ENCODE peak calls at places on chromosomes 5 and 9, in eight cellular contexts. One of them, this sample, is unnamed. For H3K9me3, the result is how much of the 10 kb centered on the place peaks cover.

GRCh38 chr9:114930063-114930812 is at the start of gene TNFSF8:
- DNase-seq in transverse colon: peak
- DNase-seq in breast epithelium: no peak
- DNase-seq in endothelial cell of umbilical vein: no peak
- DNase-seq in spleen: peak
- DNase-seq in stomach: peak
- DNase-seq in suprapubic skin: no peak
- DNase-seq in HCT116: no peak
- DNase-seq in this sample: no peak

GRCh38 chr5:149725296-149725695 is 4.8 kb upstream of the PPARGC1B start:
- DNase-seq in spleen: no peak
- DNase-seq in HCT116: no peak
- DNase-seq in suprapubic skin: no peak
- DNase-seq in transverse colon: no peak
- DNase-seq in breast epithelium: no peak
- DNase-seq in endothelial cell of umbilical vein: no peak
- DNase-seq in stomach: no peak
- DNase-seq in this sample: no peak

GRCh38 chr9:69452110-69452780 is 127.2 kb downstream of the ENTREP1 start:
- DNase-seq in suprapubic skin: no peak
- DNase-seq in spleen: no peak
- DNase-seq in stomach: no peak
- DNase-seq in endothelial cell of umbilical vein: no peak
- DNase-seq in HCT116: no peak
- DNase-seq in transverse colon: no peak
- DNase-seq in breast epithelium: no peak
- DNase-seq in this sample: no peak

GRCh38 chr9:126528111-126528510 is 85.6 kb upstream of the LMX1B start:
- DNase-seq in spleen: peak
- DNase-seq in endothelial cell of umbilical vein: no peak
- DNase-seq in transverse colon: no peak
- DNase-seq in HCT116: no peak
- DNase-seq in stomach: no peak
- DNase-seq in breast epithelium: no peak
- DNase-seq in suprapubic skin: no peak
- DNase-seq in this sample: no peak

GRCh38 chr9:121645003-121645402 is 6.4 kb upstream of the DAB2IP start:
- DNase-seq in suprapubic skin: no peak
- DNase-seq in spleen: peak
- DNase-seq in transverse colon: no peak
- DNase-seq in endothelial cell of umbilical vein: no peak
- DNase-seq in breast epithelium: no peak
- DNase-seq in HCT116: no peak
- DNase-seq in stomach: peak
- DNase-seq in this sample: no peak

GRCh38 chr5:131679911-131680310 is 44.9 kb upstream of the RAPGEF6 start:
- DNase-seq in stomach: no peak
- DNase-seq in breast epithelium: no peak
- DNase-seq in suprapubic skin: no peak
- DNase-seq in endothelial cell of umbilical vein: no peak
- DNase-seq in HCT116: no peak
- DNase-seq in transverse colon: no peak
- DNase-seq in spleen: no peak
- DNase-seq in this sample: no peak

GRCh38 chr5:90227688-90228087 is 181.9 kb downstream of the CETN3 start:
- DNase-seq in stomach: no peak
- DNase-seq in suprapubic skin: no peak
- DNase-seq in transverse colon: peak
- DNase-seq in breast epithelium: no peak
- DNase-seq in endothelial cell of umbilical vein: no peak
- DNase-seq in spleen: no peak
- DNase-seq in HCT116: no peak
- DNase-seq in this sample: no peak

GRCh38 chr5:31096238-31096865 is 97.1 kb upstream of the CDH6 start:
- DNase-seq in HCT116: no peak
- DNase-seq in spleen: no peak
- DNase-seq in breast epithelium: no peak
- DNase-seq in transverse colon: no peak
- DNase-seq in endothelial cell of umbilical vein: no peak
- DNase-seq in suprapubic skin: no peak
- DNase-seq in stomach: no peak
- DNase-seq in this sample: no peak

GRCh38 chr9:108956627-108957026 is 22.4 kb downstream of the ABITRAM start:
- DNase-seq in stomach: no peak
- DNase-seq in HCT116: no peak
- DNase-seq in spleen: no peak
- DNase-seq in breast epithelium: no peak
- DNase-seq in transverse colon: no peak
- DNase-seq in suprapubic skin: no peak
- DNase-seq in endothelial cell of umbilical vein: no peak
- DNase-seq in this sample: no peak

GRCh38 chr5:169344629-169345028 is 43.7 kb upstream of the SLIT3 start:
- DNase-seq in suprapubic skin: peak
- DNase-seq in endothelial cell of umbilical vein: no peak
- DNase-seq in spleen: no peak
- DNase-seq in HCT116: no peak
- DNase-seq in stomach: no peak
- DNase-seq in transverse colon: no peak
- DNase-seq in breast epithelium: no peak
- DNase-seq in this sample: no peak

GRCh38 chr9:87140142-87140541 is 192.8 kb upstream of the GAS1 start:
- DNase-seq in stomach: no peak
- DNase-seq in breast epithelium: no peak
- DNase-seq in transverse colon: no peak
- DNase-seq in HCT116: no peak
- DNase-seq in suprapubic skin: no peak
- DNase-seq in endothelial cell of umbilical vein: no peak
- DNase-seq in spleen: no peak
- DNase-seq in this sample: no peak

GRCh38 chr9:14437336-14438231 is 123.6 kb upstream of the NFIB start:
- DNase-seq in HCT116: no peak
- DNase-seq in transverse colon: no peak
- DNase-seq in breast epithelium: no peak
- DNase-seq in spleen: no peak
- DNase-seq in suprapubic skin: no peak
- DNase-seq in endothelial cell of umbilical vein: peak
- DNase-seq in stomach: no peak
- DNase-seq in this sample: no peak

GRCh38 chr9:3730527-3730926 is 204.7 kb upstream of the RFX3 start:
- DNase-seq in transverse colon: no peak
- DNase-seq in stomach: no peak
- DNase-seq in HCT116: no peak
- DNase-seq in breast epithelium: no peak
- DNase-seq in suprapubic skin: no peak
- DNase-seq in spleen: no peak
- DNase-seq in endothelial cell of umbilical vein: no peak
- DNase-seq in this sample: no peak

GRCh38 chr5:41637869-41638268 is 127.5 kb upstream of the PLCXD3 start:
- DNase-seq in transverse colon: no peak
- DNase-seq in spleen: no peak
- DNase-seq in breast epithelium: no peak
- DNase-seq in HCT116: peak
- DNase-seq in stomach: no peak
- DNase-seq in suprapubic skin: no peak
- DNase-seq in endothelial cell of umbilical vein: no peak
- DNase-seq in this sample: no peak

GRCh38 chr5:107542831-107543231 is 127.9 kb downstream of the EFNA5 start:
- DNase-seq in stomach: peak
- DNase-seq in endothelial cell of umbilical vein: peak
- DNase-seq in breast epithelium: peak
- DNase-seq in transverse colon: peak
- DNase-seq in spleen: no peak
- DNase-seq in HCT116: no peak
- DNase-seq in suprapubic skin: peak
- DNase-seq in this sample: no peak

GRCh38 chr5:18420711-18421110 is 786.5 kb downstream of the TAF11L14 start:
- DNase-seq in suprapubic skin: no peak
- DNase-seq in transverse colon: no peak
- DNase-seq in spleen: no peak
- DNase-seq in HCT116: no peak
- DNase-seq in endothelial cell of umbilical vein: no peak
- DNase-seq in stomach: no peak
- DNase-seq in breast epithelium: no peak
- DNase-seq in this sample: no peak

GRCh38 chr5:38847549-38848341 is 1.9 kb downstream of the OSMR start:
- DNase-seq in spleen: no peak
- DNase-seq in stomach: no peak
- DNase-seq in transverse colon: no peak
- DNase-seq in suprapubic skin: no peak
- DNase-seq in endothelial cell of umbilical vein: no peak
- DNase-seq in HCT116: no peak
- DNase-seq in breast epithelium: no peak
- DNase-seq in this sample: no peak

GRCh38 chr9:116733010-116733641 is 46.0 kb downstream of the TRIM32 start:
- DNase-seq in transverse colon: no peak
- DNase-seq in spleen: no peak
- DNase-seq in HCT116: no peak
- DNase-seq in suprapubic skin: no peak
- DNase-seq in endothelial cell of umbilical vein: no peak
- DNase-seq in stomach: no peak
- DNase-seq in breast epithelium: no peak
- DNase-seq in this sample: no peak

GRCh38 chr9:71638627-71639026 is 129.7 kb downstream of the CEMIP2 start:
- DNase-seq in endothelial cell of umbilical vein: peak
- DNase-seq in suprapubic skin: no peak
- DNase-seq in breast epithelium: no peak
- DNase-seq in stomach: no peak
- DNase-seq in transverse colon: peak
- DNase-seq in spleen: no peak
- DNase-seq in HCT116: no peak
- DNase-seq in this sample: no peak

DNA sequence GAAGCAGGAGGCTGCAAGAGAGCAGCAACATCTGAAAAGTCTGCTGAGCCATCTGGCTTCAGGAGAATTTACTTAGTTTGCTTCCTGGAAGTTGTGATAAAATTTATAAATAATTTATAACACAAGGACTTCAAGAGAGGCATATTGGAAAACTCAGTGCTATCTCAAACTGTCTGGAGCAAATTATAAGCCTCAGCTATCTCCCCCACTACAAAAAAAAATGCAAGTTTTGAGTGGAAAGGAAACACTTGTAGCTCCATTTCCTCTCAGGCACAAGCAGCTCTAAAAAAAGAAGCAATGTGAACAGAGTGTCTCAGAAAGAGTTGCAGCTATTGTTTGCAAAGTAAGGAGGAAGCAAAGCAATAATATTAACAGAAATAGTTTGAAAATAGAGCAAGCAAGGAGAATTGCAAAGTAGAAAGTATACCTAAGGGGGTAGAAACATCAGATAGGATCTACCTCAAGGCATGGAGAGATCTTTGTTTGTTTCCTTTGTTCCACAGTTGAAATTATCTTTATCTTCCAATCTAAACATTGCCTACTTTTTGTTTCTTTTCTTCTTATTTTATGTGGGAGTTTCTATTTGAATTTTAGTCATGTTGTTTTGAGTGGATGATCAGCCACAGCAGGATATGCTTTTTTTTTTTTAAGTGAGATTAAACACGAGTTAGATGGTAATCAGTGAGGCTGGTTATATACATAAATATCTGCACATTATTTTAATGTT is 56.0 kb upstream of the IL6ST start:
- DNase-seq in suprapubic skin: no peak
- DNase-seq in HCT116: no peak
- DNase-seq in transverse colon: no peak
- DNase-seq in spleen: no peak
- DNase-seq in breast epithelium: no peak
- DNase-seq in endothelial cell of umbilical vein: peak
- DNase-seq in stomach: no peak
- DNase-seq in this sample: no peak
- TF ChIP-seq POLR2AphosphoS5 in suprapubic skin: no peak
- TF ChIP-seq POLR2AphosphoS5 in HCT116: no peak
- TF ChIP-seq POLR2AphosphoS5 in transverse colon: no peak
- TF ChIP-seq POLR2AphosphoS5 in spleen: no peak
- TF ChIP-seq POLR2AphosphoS5 in breast epithelium: no peak
- TF ChIP-seq POLR2AphosphoS5 in endothelial cell of umbilical vein: no peak
- TF ChIP-seq POLR2AphosphoS5 in stomach: no peak
- TF ChIP-seq POLR2AphosphoS5 in this sample: no peak

GRCh38 chr9:96186601-96187011 is 115.4 kb downstream of the HSD17B3 start:
- DNase-seq in breast epithelium: no peak
- DNase-seq in stomach: peak
- DNase-seq in spleen: no peak
- DNase-seq in HCT116: no peak
- DNase-seq in endothelial cell of umbilical vein: no peak
- DNase-seq in transverse colon: peak
- DNase-seq in suprapubic skin: no peak
- DNase-seq in this sample: no peak

GRCh38 chr9:96183751-96184150 is 118.2 kb downstream of the HSD17B3 start:
- DNase-seq in HCT116: no peak
- DNase-seq in stomach: no peak
- DNase-seq in spleen: no peak
- DNase-seq in endothelial cell of umbilical vein: no peak
- DNase-seq in breast epithelium: no peak
- DNase-seq in suprapubic skin: no peak
- DNase-seq in transverse colon: no peak
- DNase-seq in this sample: no peak

GRCh38 chr9:96189995-96190394 is 112.0 kb downstream of the HSD17B3 start:
- DNase-seq in breast epithelium: no peak
- DNase-seq in spleen: no peak
- DNase-seq in stomach: no peak
- DNase-seq in HCT116: no peak
- DNase-seq in endothelial cell of umbilical vein: no peak
- DNase-seq in suprapubic skin: no peak
- DNase-seq in transverse colon: no peak
- DNase-seq in this sample: no peak

GRCh38 chr9:96185518-96186156 is 116.3 kb downstream of the HSD17B3 start:
- DNase-seq in stomach: peak
- DNase-seq in breast epithelium: no peak
- DNase-seq in transverse colon: no peak
- DNase-seq in spleen: no peak
- DNase-seq in endothelial cell of umbilical vein: no peak
- DNase-seq in suprapubic skin: no peak
- DNase-seq in HCT116: no peak
- DNase-seq in this sample: no peak

GRCh38 chr9:96187108-96187695 is 114.8 kb downstream of the HSD17B3 start:
- DNase-seq in HCT116: no peak
- DNase-seq in breast epithelium: no peak
- DNase-seq in endothelial cell of umbilical vein: no peak
- DNase-seq in suprapubic skin: no peak
- DNase-seq in stomach: peak
- DNase-seq in transverse colon: peak
- DNase-seq in spleen: no peak
- DNase-seq in this sample: no peak
- H3K9me3 ChIP-seq in HCT116: under half
- H3K9me3 ChIP-seq in breast epithelium: under half
- H3K9me3 ChIP-seq in endothelial cell of umbilical vein: under half
- H3K9me3 ChIP-seq in suprapubic skin: under half
- H3K9me3 ChIP-seq in stomach: under half
- H3K9me3 ChIP-seq in transverse colon: under half
- H3K9me3 ChIP-seq in spleen: under half
- H3K9me3 ChIP-seq in this sample: under half

GRCh38 chr9:130051855-130052254 is 1.9 kb upstream of the GPR107 start:
- DNase-seq in transverse colon: no peak
- DNase-seq in suprapubic skin: no peak
- DNase-seq in endothelial cell of umbilical vein: no peak
- DNase-seq in stomach: no peak
- DNase-seq in HCT116: no peak
- DNase-seq in breast epithelium: no peak
- DNase-seq in spleen: no peak
- DNase-seq in this sample: no peak
- TF ChIP-seq CTCF in transverse colon: no peak
- TF ChIP-seq CTCF in suprapubic skin: no peak
- TF ChIP-seq CTCF in endothelial cell of umbilical vein: no peak
- TF ChIP-seq CTCF in stomach: no peak
- TF ChIP-seq CTCF in HCT116: no peak
- TF ChIP-seq CTCF in breast epithelium: no peak
- TF ChIP-seq CTCF in spleen: no peak
- TF ChIP-seq CTCF in this sample: no peak

GRCh38 chr5:43203373-43203772 is 11.3 kb downstream of the NIM1K start:
- DNase-seq in endothelial cell of umbilical vein: no peak
- DNase-seq in HCT116: no peak
- DNase-seq in breast epithelium: no peak
- DNase-seq in transverse colon: no peak
- DNase-seq in spleen: no peak
- DNase-seq in stomach: peak
- DNase-seq in suprapubic skin: no peak
- DNase-seq in this sample: no peak
- TF ChIP-seq POLR2AphosphoS5 in endothelial cell of umbilical vein: no peak
- TF ChIP-seq POLR2AphosphoS5 in HCT116: no peak
- TF ChIP-seq POLR2AphosphoS5 in breast epithelium: no peak
- TF ChIP-seq POLR2AphosphoS5 in transverse colon: no peak
- TF ChIP-seq POLR2AphosphoS5 in spleen: no peak
- TF ChIP-seq POLR2AphosphoS5 in stomach: no peak
- TF ChIP-seq POLR2AphosphoS5 in suprapubic skin: no peak
- TF ChIP-seq POLR2AphosphoS5 in this sample: no peak

This sample was measured in Panc1.